ENCODE peak calls at places on chromosomes 6 and 20, in six cellular contexts. W is occipital lobe, Z is Karpas-422, A is T follicular helper cell, T is heart left ventricle, P is ACHN. C is an unnamed sample.

GRCh38 chr6:44221291-44221960 is 2.0 kb upstream of the SLC29A1 start:
- DNase-seq in W (peak), Z (peak), A (peak), T (peak), P (peak), C (peak)

GRCh38 chr20:63911171-63911570 is 16.2 kb downstream of the DNAJC5 start:
- DNase-seq in W (no peak), Z (no peak), A (no peak), T (no peak), P (peak), C (no peak)

GRCh38 chr6:31143148-31143547 is 4.3 kb upstream of the PSORS1C2 start:
- DNase-seq in W (no peak), Z (no peak), A (no peak), T (peak), P (peak), C (no peak)

GRCh38 chr6:111551521-111552231 is 54.0 kb downstream of the TRAF3IP2 start:
- DNase-seq in W (no peak), Z (no peak), A (no peak), T (no peak), P (no peak), C (no peak)

GRCh38 chr6:147508073-147508870 is at the start of gene SAMD5:
- DNase-seq in W (peak), Z (no peak), A (no peak), T (peak), P (peak), C (no peak)

GRCh38 chr20:57653910-57654309 is 33.7 kb upstream of the ZBP1 start:
- DNase-seq in W (no peak), Z (no peak), A (no peak), T (peak), P (no peak), C (no peak)

GRCh38 chr6:96675617-96676016 is 112.7 kb downstream of the FHL5 start:
- DNase-seq in W (no peak), Z (no peak), A (no peak), T (no peak), P (no peak), C (no peak)

GRCh38 chr6:53959717-53960116 is 151.5 kb upstream of the MLIP start:
- DNase-seq in W (no peak), Z (no peak), A (no peak), T (no peak), P (no peak), C (no peak)

GRCh38 chr6:118525913-118526490 is 22.1 kb upstream of the PLN start:
- DNase-seq in W (no peak), Z (no peak), A (no peak), T (no peak), P (no peak), C (no peak)

GRCh38 chr20:40689943-40690835 is 1.2 kb upstream of the MAFB start:
- DNase-seq in W (peak), Z (peak), A (peak), T (peak), P (peak), C (peak)

GRCh38 chr20:47172579-47172978 is 183.9 kb downstream of the ZMYND8 start:
- DNase-seq in W (no peak), Z (no peak), A (no peak), T (no peak), P (no peak), C (no peak)

GRCh38 chr6:137846772-137847313 is 20.2 kb upstream of the TNFAIP3 start:
- DNase-seq in W (peak), Z (no peak), A (no peak), T (peak), P (no peak), C (peak)

GRCh38 chr6:134310206-134310605 is 7.7 kb downstream of the SGK1 start:
- DNase-seq in W (no peak), Z (no peak), A (no peak), T (no peak), P (no peak), C (no peak)

GRCh38 chr20:21520702-21521595 is 7.1 kb upstream of the NKX2-2 start:
- DNase-seq in W (no peak), Z (no peak), A (no peak), T (no peak), P (no peak), C (no peak)

GRCh38 chr20:63029358-63030121 is 22.8 kb upstream of the BHLHE23 start:
- DNase-seq in W (no peak), Z (peak), A (no peak), T (no peak), P (no peak), C (no peak)

GRCh38 chr6:6407061-6407723 is 86.7 kb upstream of the F13A1 start:
- DNase-seq in W (no peak), Z (peak), A (no peak), T (no peak), P (no peak), C (peak)

GRCh38 chr20:13243826-13244376 is 22.8 kb downstream of the ISM1 start:
- DNase-seq in W (no peak), Z (no peak), A (no peak), T (no peak), P (no peak), C (no peak)

GRCh38 chr20:38065764-38066375 is 32.3 kb downstream of the RPRD1B start:
- DNase-seq in W (no peak), Z (no peak), A (no peak), T (peak), P (no peak), C (no peak)

GRCh38 chr6:142386657-142387056 is 84.8 kb downstream of the ADGRG6 start:
- DNase-seq in W (no peak), Z (no peak), A (no peak), T (no peak), P (no peak), C (no peak)

GRCh38 chr20:3654326-3655031 is 8.7 kb downstream of the GFRA4 start:
- DNase-seq in W (no peak), Z (no peak), A (no peak), T (no peak), P (no peak), C (no peak)

GRCh38 chr20:77231-77630 is 10.2 kb upstream of the DEFB125 start:
- DNase-seq in W (no peak), Z (no peak), A (no peak), T (no peak), P (no peak), C (no peak)

GRCh38 chr20:47989957-47990356 is 204.7 kb upstream of the SULF2 start:
- DNase-seq in W (no peak), Z (no peak), A (no peak), T (no peak), P (no peak), C (no peak)

GRCh38 chr6:4929319-4929718 is 74.5 kb downstream of the RPP40 start:
- DNase-seq in W (no peak), Z (no peak), A (no peak), T (no peak), P (no peak), C (no peak)

GRCh38 chr6:14665827-14666724 is 548.5 kb downstream of the CD83 start:
- DNase-seq in W (no peak), Z (no peak), A (no peak), T (no peak), P (no peak), C (no peak)

GRCh38 chr20:17635846-17636245 is 46.2 kb downstream of the RRBP1 start:
- DNase-seq in W (no peak), Z (no peak), A (no peak), T (peak), P (no peak), C (no peak)

GRCh38 chr6:15608406-15608805 is 54.4 kb downstream of the DTNBP1 start:
- DNase-seq in W (no peak), Z (no peak), A (no peak), T (no peak), P (peak), C (no peak)

GRCh38 chr6:108983151-108983550 is 111.5 kb downstream of the SESN1 start:
- DNase-seq in W (no peak), Z (no peak), A (no peak), T (no peak), P (no peak), C (no peak)

GRCh38 chr20:47925603-47926002 is 140.3 kb upstream of the SULF2 start:
- DNase-seq in W (no peak), Z (no peak), A (no peak), T (no peak), P (no peak), C (no peak)

GRCh38 chr20:16407251-16408067 is 165.8 kb downstream of the KIF16B start:
- DNase-seq in W (no peak), Z (no peak), A (no peak), T (no peak), P (no peak), C (no peak)

GRCh38 chr20:1326031-1326930 is 2.7 kb downstream of the SDCBP2 start:
- DNase-seq in W (no peak), Z (no peak), A (no peak), T (no peak), P (no peak), C (no peak)

GRCh38 chr20:46545077-46545826 is 5.2 kb downstream of the OCSTAMP start:
- DNase-seq in W (no peak), Z (no peak), A (no peak), T (no peak), P (no peak), C (no peak)

GRCh38 chr6:33979750-33980149 is 166.1 kb downstream of the GRM4 start:
- DNase-seq in W (no peak), Z (no peak), A (no peak), T (no peak), P (no peak), C (no peak)

GRCh38 chr6:132530293-132530974 is 7.6 kb upstream of the TAAR9 start:
- DNase-seq in W (peak), Z (peak), A (peak), T (peak), P (peak), C (peak)

GRCh38 chr6:21135484-21136005 is 458.0 kb upstream of the SOX4 start:
- DNase-seq in W (no peak), Z (no peak), A (no peak), T (no peak), P (no peak), C (no peak)

GRCh38 chr6:2943564-2943955 is 27.8 kb downstream of the SERPINB6 start:
- DNase-seq in W (no peak), Z (no peak), A (no peak), T (no peak), P (no peak), C (no peak)